ENCODE peak calls at places on chromosome 1, in four cellular contexts. A is IMR-90, U is mesendoderm, J is psoas muscle. L is an unnamed sample.

GRCh38 chr1:119799599-119800177 is 11.6 kb downstream of the REG4 start:
- DNase-seq in U (no peak), J (no peak), A (no peak), L (no peak)

GRCh38 chr1:91856996-91857395 is 29.0 kb downstream of the TGFBR3 start:
- DNase-seq in J (no peak), U (no peak), A (no peak), L (no peak)

GRCh38 chr1:37537378-37537777 is 16.7 kb downstream of the SNIP1 start:
- DNase-seq in U (no peak), J (no peak), A (peak), L (no peak)

GRCh38 chr1:228166170-228166936 is 749 bp downstream of the IBA57 start:
- DNase-seq in A (peak), J (peak), U (peak), L (peak)

GRCh38 chr1:212497553-212497952 is 64.8 kb downstream of the NENF start:
- DNase-seq in J (no peak), U (no peak), A (no peak), L (no peak)

GRCh38 chr1:84598846-84599741 is 24.9 kb upstream of the CTBS start:
- DNase-seq in A (peak), J (no peak), U (no peak), L (no peak)

GRCh38 chr1:56056438-56057312 is 522.7 kb downstream of the PLPP3 start:
- DNase-seq in U (no peak), A (peak), J (no peak), L (no peak)

GRCh38 chr1:206472454-206472853 is 2.2 kb downstream of the IKBKE start:
- DNase-seq in U (peak), J (peak), A (peak), L (peak)

GRCh38 chr1:65213271-65213905 is 65.4 kb downstream of the AK4 start:
- DNase-seq in J (no peak), U (no peak), A (no peak), L (peak)

GRCh38 chr1:18532390-18533170 is 51.9 kb downstream of the KLHDC7A start:
- DNase-seq in J (no peak), U (no peak), A (no peak), L (no peak)

GRCh38 chr1:32818804-32819541 is 1.5 kb downstream of the S100PBP start:
- DNase-seq in U (no peak), J (no peak), A (no peak), L (no peak)

GRCh38 chr1:54337928-54338327 is 68.3 kb downstream of the SSBP3 start:
- DNase-seq in U (no peak), J (no peak), A (peak), L (no peak)

GRCh38 chr1:92940541-92940940 is 20.7 kb downstream of the DIPK1A start:
- DNase-seq in U (no peak), J (no peak), A (peak), L (no peak)

GRCh38 chr1:194466706-194467105 is 1280.3 kb upstream of the B3GALT2 start:
- DNase-seq in U (peak), J (no peak), A (no peak), L (peak)

GRCh38 chr1:22712502-22713271 is 2.0 kb downstream of the EPHB2 start:
- DNase-seq in J (no peak), A (peak), U (no peak), L (peak)

GRCh38 chr1:218616681-218617080 is 271.5 kb downstream of the TGFB2 start:
- DNase-seq in A (peak), J (no peak), U (no peak), L (no peak)

GRCh38 chr1:51517361-51518032 is 1.6 kb downstream of the EPS15 start:
- DNase-seq in A (peak), J (no peak), U (no peak), L (no peak)

GRCh38 chr1:109531826-109532364 is 7.8 kb upstream of the GPR61 start:
- DNase-seq in A (no peak), J (no peak), U (no peak), L (no peak)

GRCh38 chr1:43205671-43206070 is 33.5 kb downstream of the CFAP57 start:
- DNase-seq in A (peak), U (no peak), J (no peak), L (no peak)

GRCh38 chr1:1364266-1364665 is 5.9 kb upstream of the MXRA8 start:
- DNase-seq in J (no peak), A (no peak), U (no peak), L (no peak)

GRCh38 chr1:48047116-48047515 is 49.9 kb upstream of the TRABD2B start:
- DNase-seq in A (no peak), U (no peak), J (no peak), L (no peak)

GRCh38 chr1:60510162-60510561 is 436.6 kb upstream of the C1orf87 start:
- DNase-seq in U (no peak), J (no peak), A (no peak), L (no peak)

GRCh38 chr1:10530281-10530740 is 55.6 kb downstream of the PEX14 start:
- DNase-seq in U (peak), J (no peak), A (peak), L (peak)

GRCh38 chr1:209689484-209689883 is 14.3 kb downstream of the G0S2 start:
- DNase-seq in U (no peak), A (no peak), J (no peak), L (no peak)

GRCh38 chr1:161440312-161440894 is 64.9 kb upstream of the FCGR2A start:
- DNase-seq in U (peak), J (peak), A (peak), L (peak)

GRCh38 chr1:245201827-245202226 is 47.0 kb downstream of the KIF26B start:
- DNase-seq in A (no peak), U (no peak), J (no peak), L (no peak)

GRCh38 chr1:240935921-240936320 is 324.0 kb upstream of the GREM2 start:
- DNase-seq in A (no peak), U (no peak), J (no peak), L (no peak)

GRCh38 chr1:159068877-159069276 is 7.7 kb downstream of the AIM2 start:
- DNase-seq in A (peak), J (no peak), U (no peak), L (no peak)

GRCh38 chr1:61588736-61589381 is 136.1 kb downstream of the TM2D1 start:
- DNase-seq in A (peak), U (peak), J (peak), L (peak)

GRCh38 chr1:168319691-168320090 is 39.0 kb downstream of the TBX19 start:
- DNase-seq in U (peak), A (no peak), J (no peak), L (peak)

GRCh38 chr1:64051801-64052200 is 151.6 kb upstream of the UBE2U start:
- DNase-seq in J (no peak), U (peak), A (no peak), L (no peak)

GRCh38 chr1:232875536-232875935 is 70.3 kb downstream of the MAP10 start:
- DNase-seq in J (no peak), U (no peak), A (no peak), L (no peak)

GRCh38 chr1:156510709-156511108 is 10.1 kb upstream of the MEF2D start:
- DNase-seq in U (no peak), A (peak), J (peak), L (no peak)

GRCh38 chr1:180610556-180611015 is 21.2 kb upstream of the XPR1 start:
- DNase-seq in J (no peak), A (no peak), U (peak), L (peak)
- H3K27ac ChIP-seq in J (peak), A (peak), U (no peak), L (no peak)

GRCh38 chr1:193457676-193458075 is 271.3 kb upstream of the B3GALT2 start:
- DNase-seq in J (no peak), U (no peak), A (peak), L (no peak)
- H3K27ac ChIP-seq in J (no peak), U (no peak), A (no peak), L (no peak)

GRCh38 chr1:165637427-165637826 is 6.4 kb downstream of the MGST3 start:
- DNase-seq in U (peak), J (no peak), A (peak), L (no peak)
- H3K27ac ChIP-seq in U (no peak), J (peak), A (peak), L (no peak)

GRCh38 chr1:214008791-214009612 is 21.2 kb downstream of the PROX1 start:
- DNase-seq in J (no peak), A (no peak), U (no peak), L (peak)

GRCh38 chr1:214012418-214012817 is 24.6 kb downstream of the PROX1 start:
- DNase-seq in J (no peak), A (no peak), U (peak), L (no peak)

GRCh38 chr1:214010717-214011116 is 22.9 kb downstream of the PROX1 start:
- DNase-seq in J (no peak), A (no peak), U (no peak), L (no peak)

GRCh38 chr1:214008347-214008746 is 20.6 kb downstream of the PROX1 start:
- DNase-seq in A (no peak), U (no peak), J (no peak), L (no peak)

GRCh38 chr1:214009613-214010550 is 22.1 kb downstream of the PROX1 start:
- DNase-seq in A (no peak), J (no peak), U (no peak), L (no peak)
- H3K27ac ChIP-seq in A (no peak), J (no peak), U (no peak), L (no peak)

GRCh38 chr1:174982971-174983689 is 16.6 kb upstream of the CACYBP start:
- DNase-seq in U (peak), A (peak), J (no peak), L (peak)

GRCh38 chr1:174988539-174988938 is 11.2 kb upstream of the CACYBP start:
- DNase-seq in U (no peak), J (no peak), A (no peak), L (no peak)

GRCh38 chr1:174989540-174990181 is 10.1 kb upstream of the CACYBP start:
- DNase-seq in A (no peak), J (peak), U (no peak), L (no peak)

GRCh38 chr1:174988986-174989385 is 10.8 kb upstream of the CACYBP start:
- DNase-seq in A (no peak), U (no peak), J (no peak), L (no peak)

DNA sequence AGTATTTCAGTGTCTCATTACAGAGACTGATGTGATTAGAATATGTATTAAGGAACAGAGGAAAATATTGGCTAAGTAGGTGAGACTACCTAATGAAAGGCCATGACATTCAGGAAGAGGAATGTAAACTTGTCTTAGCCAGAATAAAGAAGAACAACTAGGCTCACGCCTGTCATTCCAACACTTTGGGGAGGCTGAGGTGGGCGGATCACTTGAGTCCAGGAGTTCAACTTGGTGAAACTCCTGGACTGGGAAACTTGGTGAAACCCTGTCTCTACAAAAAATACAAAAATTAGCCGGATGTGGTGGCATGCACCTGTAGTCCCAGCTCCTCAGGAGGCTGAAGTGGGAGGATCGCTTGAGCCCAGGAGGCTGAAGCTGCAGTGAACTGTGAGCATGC is 14.8 kb upstream of the CACYBP start:
- DNase-seq in J (no peak), U (no peak), A (no peak), L (no peak)
- H3K27ac ChIP-seq in J (no peak), U (no peak), A (no peak), L (no peak)

GRCh38 chr1:70317087-70317486 is 37.4 kb downstream of the ANKRD13C start:
- DNase-seq in J (no peak), A (no peak), U (no peak), L (no peak)
- H3K27ac ChIP-seq in J (no peak), A (no peak), U (no peak), L (no peak)

GRCh38 chr1:223628233-223628632 is 37.3 kb downstream of the CAPN8 start:
- DNase-seq in U (peak), A (peak), J (peak), L (peak)
- H3K27ac ChIP-seq in U (no peak), A (no peak), J (no peak), L (no peak)

GRCh38 chr1:46818591-46818990 is 19.7 kb downstream of the CYP4B1 start:
- DNase-seq in J (no peak), A (no peak), U (no peak), L (no peak)

GRCh38 chr1:46822248-46822826 is 23.5 kb downstream of the CYP4B1 start:
- DNase-seq in J (no peak), A (no peak), U (peak), L (peak)

GRCh38 chr1:46819335-46819734 is 20.5 kb downstream of the CYP4B1 start:
- DNase-seq in A (no peak), J (no peak), U (no peak), L (no peak)

GRCh38 chr1:46820560-46821060 is 21.8 kb downstream of the CYP4B1 start:
- DNase-seq in J (peak), A (no peak), U (no peak), L (no peak)

GRCh38 chr1:46820076-46820475 is 21.2 kb downstream of the CYP4B1 start:
- DNase-seq in A (no peak), J (no peak), U (no peak), L (no peak)
- H3K27ac ChIP-seq in A (no peak), J (no peak), U (no peak), L (no peak)